ENCODE peak calls at places on chromosome 18, in five cellular contexts. X is fibroblast of pulmonary artery; G is OCI-LY7; Q is cardiac fibroblast; M is CD4-positive, alpha-beta T cell. L is an unnamed sample.

GRCh38 chr18:44548291-44549221 is 132.1 kb upstream of the SETBP1 start:
- DNase-seq in X (peak), G (no peak), Q (peak), M (no peak), L (no peak)

GRCh38 chr18:37253424-37254255 is 312.0 kb downstream of the CELF4 start:
- DNase-seq in X (no peak), G (no peak), Q (no peak), M (no peak), L (no peak)

GRCh38 chr18:42925036-42925435 is 190.4 kb downstream of the RIT2 start:
- DNase-seq in X (peak), G (no peak), Q (peak), M (no peak), L (no peak)

GRCh38 chr18:77481541-77481940 is 231.9 kb downstream of the GALR1 start:
- DNase-seq in X (no peak), G (no peak), Q (peak), M (no peak), L (no peak)

GRCh38 chr18:25921677-25922421 is 168.6 kb downstream of the SS18 start:
- DNase-seq in X (peak), G (peak), Q (peak), M (peak), L (no peak)

GRCh38 chr18:39604836-39605235 is 2039.2 kb upstream of the CELF4 start:
- DNase-seq in X (peak), G (no peak), Q (peak), M (no peak), L (no peak)

GRCh38 chr18:67854340-67854739 is 337.8 kb upstream of the DSEL start:
- DNase-seq in X (peak), G (no peak), Q (peak), M (no peak), L (no peak)

GRCh38 chr18:44411971-44412370 is 268.7 kb upstream of the SETBP1 start:
- DNase-seq in X (no peak), G (no peak), Q (no peak), M (no peak), L (no peak)

GRCh38 chr18:45201029-45201428 is 414.2 kb upstream of the SLC14A2 start:
- DNase-seq in X (no peak), G (no peak), Q (no peak), M (no peak), L (no peak)

GRCh38 chr18:9631814-9632496 is 17.6 kb upstream of the PPP4R1 start:
- DNase-seq in X (peak), G (no peak), Q (peak), M (no peak), L (no peak)

GRCh38 chr18:79849328-79850207 is 51.8 kb downstream of the KCNG2 start:
- DNase-seq in X (no peak), G (no peak), Q (no peak), M (no peak), L (no peak)

GRCh38 chr18:57004366-57005121 is 142.3 kb upstream of the BOD1L2 start:
- DNase-seq in X (peak), G (no peak), Q (peak), M (no peak), L (no peak)

GRCh38 chr18:36179562-36180334 is 7.5 kb upstream of the MOCOS start:
- DNase-seq in X (peak), G (peak), Q (peak), M (no peak), L (peak)

GRCh38 chr18:33802955-33803354 is 224.9 kb downstream of the ASXL3 start:
- DNase-seq in X (no peak), G (peak), Q (no peak), M (no peak), L (no peak)

GRCh38 chr18:24878289-24878688 is 417.9 kb downstream of the HRH4 start:
- DNase-seq in X (peak), G (peak), Q (peak), M (no peak), L (peak)

GRCh38 chr18:79851489-79851888 is 53.8 kb downstream of the KCNG2 start:
- DNase-seq in X (no peak), G (no peak), Q (no peak), M (no peak), L (no peak)

GRCh38 chr18:3552305-3552704 is 102.3 kb downstream of the TGIF1 start:
- DNase-seq in X (no peak), G (no peak), Q (no peak), M (no peak), L (no peak)

DNA sequence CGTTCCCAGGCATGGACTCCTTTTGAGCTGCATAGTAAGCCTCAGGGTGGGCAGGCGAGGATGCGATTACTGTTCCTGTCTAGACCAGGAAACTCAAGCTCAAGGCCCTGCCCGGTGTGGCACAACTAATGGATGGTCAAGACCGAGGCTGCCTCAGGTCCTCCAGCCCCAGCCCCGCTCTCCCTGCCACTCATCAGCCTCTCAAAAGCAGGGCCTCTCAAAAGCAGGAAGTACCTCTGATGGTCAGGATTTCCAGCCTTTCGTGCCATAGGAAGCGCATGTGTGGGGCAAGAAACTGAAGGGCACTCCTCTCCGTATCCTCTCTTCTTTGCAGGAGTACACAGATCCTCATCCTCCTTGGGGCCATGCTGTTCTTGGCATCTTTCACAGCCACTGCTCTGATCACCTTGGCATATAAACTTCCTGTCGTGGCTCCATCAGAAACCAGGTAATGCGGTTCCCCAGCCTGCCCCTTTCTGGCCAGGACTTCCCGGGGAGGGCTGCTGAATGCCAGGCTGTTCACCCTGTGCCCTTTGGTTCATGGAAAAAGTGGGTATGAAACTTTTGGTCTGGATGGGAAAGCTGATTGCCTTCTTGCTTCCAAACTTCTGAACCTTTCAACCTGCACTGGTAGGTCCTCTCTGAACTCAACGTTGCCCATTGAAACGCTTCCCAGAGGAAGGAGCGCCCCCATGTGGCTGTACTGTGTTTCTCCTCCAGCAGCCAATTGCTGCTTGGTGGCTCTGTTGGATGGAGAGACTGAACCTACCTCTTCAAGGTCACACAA is 82.8 kb upstream of the SEC11C start:
- DNase-seq in X (peak), G (peak), Q (peak), M (peak), L (peak)
- TF ChIP-seq CTCF in X (peak), G (peak), Q (peak), M (peak), L (peak)

DNA sequence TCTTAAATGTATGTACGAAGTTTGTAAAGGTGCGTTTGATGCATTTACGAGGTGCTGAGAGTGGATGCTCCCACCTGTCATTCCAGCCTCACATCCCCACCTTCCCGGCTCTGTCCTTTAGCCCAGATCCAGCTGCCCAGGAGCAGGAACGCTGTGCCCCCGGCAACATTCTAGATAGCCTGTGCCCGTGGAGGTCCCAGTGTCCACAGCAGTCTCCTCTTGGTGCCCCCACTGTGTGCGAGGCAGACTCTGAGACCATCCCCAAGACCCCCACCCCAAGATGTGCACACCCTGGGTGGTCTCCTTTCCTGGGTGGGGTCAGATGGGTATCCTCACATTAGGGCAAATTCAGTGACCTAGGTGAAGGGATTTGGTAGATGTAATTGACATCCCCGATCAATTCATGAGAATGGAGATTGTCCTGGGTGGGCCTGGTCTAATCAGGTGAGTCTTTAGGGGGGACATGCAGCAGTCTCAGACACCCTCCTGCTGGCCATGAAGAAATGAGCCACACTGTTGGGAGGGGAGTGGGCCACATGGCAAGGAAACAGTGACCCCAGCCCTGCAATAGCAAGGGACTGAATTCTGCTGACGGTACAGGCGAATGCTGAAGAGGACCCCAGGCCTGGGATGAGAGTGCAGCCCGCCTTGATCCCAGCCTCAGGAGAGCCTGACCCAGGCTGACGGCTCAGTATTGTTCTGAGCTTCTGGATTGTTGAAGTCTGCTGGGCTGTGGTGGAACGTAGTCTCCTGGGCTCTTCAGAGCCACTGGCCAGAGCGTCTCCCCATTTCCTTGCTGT is 203.3 kb downstream of the FAM210A start:
- DNase-seq in X (no peak), G (no peak), Q (no peak), M (no peak), L (no peak)
- TF ChIP-seq CTCF in X (no peak), G (no peak), Q (no peak), M (no peak), L (no peak)

GRCh38 chr18:63890950-63891304 is 3.4 kb downstream of the SERPINB2 start:
- DNase-seq in X (peak), G (no peak), Q (peak), M (no peak), L (no peak)
- TF ChIP-seq CTCF in X (no peak), G (no peak), Q (no peak), M (no peak), L (no peak)

DNA sequence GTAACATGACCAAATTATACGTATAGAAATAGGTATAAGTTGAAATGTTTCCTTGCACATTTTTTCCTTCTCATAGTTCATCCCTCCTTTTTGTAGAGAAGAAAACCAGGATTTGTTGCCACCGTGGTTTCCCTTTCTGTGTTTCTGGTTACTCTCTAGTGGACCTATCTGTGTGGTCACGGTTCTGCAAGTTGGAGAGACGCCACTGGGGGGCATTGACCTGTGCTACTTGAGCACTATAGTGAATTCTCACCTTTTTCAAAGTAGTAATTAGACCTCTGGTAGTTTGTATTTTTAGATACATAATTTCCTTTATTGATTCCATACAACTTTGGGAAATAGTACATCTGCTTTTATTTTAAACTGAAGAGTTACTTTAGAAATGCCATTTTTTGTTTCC is 444.8 kb downstream of the PTPRM start:
- DNase-seq in X (no peak), G (no peak), Q (no peak), M (no peak), L (no peak)
- TF ChIP-seq CTCF in X (no peak), G (peak), Q (no peak), M (no peak), L (no peak)

DNA sequence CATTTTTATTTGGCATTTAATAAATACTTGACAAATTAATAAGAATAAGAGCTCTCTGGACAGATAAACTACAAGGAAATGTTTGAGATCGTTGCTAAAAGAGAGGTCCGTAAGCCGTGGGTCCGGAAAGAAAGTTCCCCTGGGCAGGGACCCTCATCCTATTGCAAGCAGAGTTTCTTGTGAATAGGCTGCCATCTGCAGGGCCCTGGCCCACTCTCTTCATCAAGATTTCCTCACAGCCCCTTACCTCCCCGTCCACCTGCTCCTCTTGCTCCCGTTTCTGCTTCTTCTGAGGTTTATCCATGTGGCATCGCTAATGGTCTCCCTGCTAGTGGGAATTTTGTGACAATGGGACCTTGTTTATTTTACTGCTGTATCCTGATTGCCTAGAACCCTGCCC is 30.1 kb upstream of the MC5R start:
- DNase-seq in X (no peak), G (no peak), Q (no peak), M (no peak), L (no peak)
- TF ChIP-seq CTCF in X (no peak), G (peak), Q (no peak), M (no peak), L (no peak)

GRCh38 chr18:6044773-6045172 is 149.5 kb upstream of the TMEM200C start:
- DNase-seq in X (peak), G (no peak), Q (peak), M (no peak), L (no peak)
- TF ChIP-seq CTCF in X (peak), G (peak), Q (peak), M (no peak), L (no peak)